ENCODE peak calls at places on chromosome 7, in seven cellular contexts. U, D, H, M, S, G and K are unnamed samples.

GRCh38 chr7:88516424-88516823 is 209.7 kb upstream of the STEAP4 start:
- DNase-seq in U (no peak), D (no peak), H (no peak), M (no peak), S (no peak), G (no peak), K (no peak)

GRCh38 chr7:117949232-117949631 is 76.0 kb upstream of the CTTNBP2 start:
- DNase-seq in U (no peak), D (no peak), H (no peak), M (no peak), S (peak; percentile 13), G (no peak), K (no peak)

GRCh38 chr7:110839866-110840265 is 251.1 kb upstream of the LRRN3 start:
- DNase-seq in U (peak; percentile 27), D (no peak), H (peak; percentile 28), M (peak; percentile 25), S (peak; percentile 8), G (no peak), K (no peak)

GRCh38 chr7:137846588-137847417 is at the start of gene DGKI:
- DNase-seq in U (no peak), D (peak; percentile 20), H (peak; percentile 82), M (no peak), S (no peak), G (peak; percentile 76), K (no peak)

GRCh38 chr7:22452142-22452763 is 47.7 kb downstream of the STEAP1B start:
- DNase-seq in U (peak; percentile 62), D (peak; percentile 57), H (peak; percentile 81), M (peak; percentile 51), S (peak; percentile 12), G (no peak), K (peak; percentile 43)

GRCh38 chr7:142714375-142714774 is 34.9 kb upstream of the PRSS1 start:
- DNase-seq in U (no peak), D (no peak), H (no peak), M (peak; percentile 91), S (no peak), G (no peak), K (no peak)

GRCh38 chr7:19919156-19920085 is 146.0 kb upstream of the TMEM196 start:
- DNase-seq in U (no peak), D (no peak), H (no peak), M (peak; percentile 80), S (peak; percentile 12), G (no peak), K (no peak)

GRCh38 chr7:88268858-88269257 is 37.8 kb downstream of the STEAP4 start:
- DNase-seq in U (no peak), D (no peak), H (no peak), M (no peak), S (no peak), G (no peak), K (no peak)

GRCh38 chr7:93882481-93882880 is 8.1 kb downstream of the TFPI2 start:
- DNase-seq in U (no peak), D (no peak), H (no peak), M (no peak), S (no peak), G (no peak), K (no peak)

GRCh38 chr7:4837814-4838625 is 23.8 kb downstream of the PAPOLB start:
- DNase-seq in U (no peak), D (peak; percentile 58), H (peak; percentile 82), M (no peak), S (no peak), G (no peak), K (no peak)

GRCh38 chr7:123633553-123633952 is 22.1 kb upstream of the LMOD2 start:
- DNase-seq in U (no peak), D (no peak), H (no peak), M (peak; percentile 93), S (peak; percentile 77), G (no peak), K (no peak)

GRCh38 chr7:157635148-157635500 is 298.3 kb downstream of the DNAJB6 start:
- DNase-seq in U (no peak), D (no peak), H (no peak), M (no peak), S (no peak), G (no peak), K (no peak)

GRCh38 chr7:110129159-110129558 is 961.8 kb upstream of the LRRN3 start:
- DNase-seq in U (no peak), D (no peak), H (no peak), M (no peak), S (no peak), G (no peak), K (no peak)

GRCh38 chr7:49775949-49776443 is 2.6 kb downstream of the VWC2 start:
- DNase-seq in U (no peak), D (peak; percentile 25), H (no peak), M (no peak), S (no peak), G (no peak), K (no peak)

GRCh38 chr7:30934225-30934624 is 22.6 kb downstream of the AQP1 start:
- DNase-seq in U (no peak), D (no peak), H (no peak), M (no peak), S (no peak), G (peak; percentile 37), K (no peak)

GRCh38 chr7:132398253-132398913 is 177.9 kb downstream of the PLXNA4 start:
- DNase-seq in U (no peak), D (no peak), H (no peak), M (no peak), S (no peak), G (no peak), K (no peak)
- H3K4me1 ChIP-seq in U (peaks cover 31% of the 10 kb centered on the region), D (peaks cover 36% of the 10 kb centered on the region), H (peaks cover 7% of the 10 kb centered on the region), M (no peaks in the 10 kb centered on the region), S (peaks cover 12% of the 10 kb centered on the region), G (no peaks in the 10 kb centered on the region), K (no peaks in the 10 kb centered on the region)

GRCh38 chr7:99621271-99621670 is 4.5 kb downstream of the ZSCAN25 start:
- DNase-seq in U (no peak), D (no peak), H (no peak), M (no peak), S (no peak), G (no peak), K (no peak)
- H3K4me1 ChIP-seq in U (peaks cover 10% of the 10 kb centered on the region), D (peaks cover 20% of the 10 kb centered on the region), H (peaks cover 6% of the 10 kb centered on the region), M (peaks cover 9% of the 10 kb centered on the region), S (peaks cover 8% of the 10 kb centered on the region), G (peaks cover 7% of the 10 kb centered on the region), K (peaks cover 6% of the 10 kb centered on the region)

DNA sequence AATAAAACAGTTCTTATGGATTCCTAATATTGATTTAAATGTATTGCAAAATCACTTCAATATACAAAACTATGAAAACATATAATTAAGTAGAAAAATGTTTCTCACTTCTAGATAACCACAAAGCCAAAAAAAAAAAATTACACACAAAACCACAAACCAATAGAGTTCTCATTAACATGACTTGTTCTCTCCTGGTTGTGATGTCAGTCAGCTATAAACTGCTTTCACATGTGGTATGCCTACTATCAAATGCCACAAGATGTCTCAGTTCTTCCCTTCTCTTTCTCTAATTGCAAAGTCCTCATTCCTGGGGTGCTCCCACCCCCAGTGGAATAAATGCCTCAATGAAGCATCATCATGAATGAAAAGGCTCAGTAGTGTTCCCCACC is 16.6 kb downstream of the GNAI1 start:
- DNase-seq in U (no peak), D (no peak), H (no peak), M (no peak), S (peak; percentile 92), G (no peak), K (no peak)
- H3K4me1 ChIP-seq in U (no peaks in the 10 kb centered on the region), D (peaks cover 20% of the 10 kb centered on the region), H (peaks cover 13% of the 10 kb centered on the region), M (no peaks in the 10 kb centered on the region), S (peaks cover 7% of the 10 kb centered on the region), G (no peaks in the 10 kb centered on the region), K (no peaks in the 10 kb centered on the region)

GRCh38 chr7:150992051-150992640 is 1.3 kb downstream of the NOS3 start:
- DNase-seq in U (no peak), D (no peak), H (no peak), M (no peak), S (no peak), G (no peak), K (no peak)

GRCh38 chr7:150988230-150989226 is 2.3 kb upstream of the NOS3 start:
- DNase-seq in U (peak; percentile 83), D (peak; percentile 77), H (peak; percentile 84), M (peak; percentile 87), S (no peak), G (peak; percentile 90), K (no peak)

GRCh38 chr7:150992833-150993302 is 2.1 kb downstream of the NOS3 start:
- DNase-seq in U (peak; percentile 74), D (no peak), H (peak; percentile 93), M (peak; percentile 84), S (no peak), G (peak; percentile 86), K (no peak)

GRCh38 chr7:150989456-150989855 is 1.4 kb upstream of the NOS3 start:
- DNase-seq in U (no peak), D (no peak), H (no peak), M (no peak), S (no peak), G (no peak), K (no peak)

GRCh38 chr7:150990416-150991186 is at the start of gene NOS3:
- DNase-seq in U (no peak), D (no peak), H (no peak), M (no peak), S (no peak), G (no peak), K (no peak)
- H3K4me1 ChIP-seq in U (peaks cover 34% of the 10 kb centered on the region), D (peaks cover 43% of the 10 kb centered on the region), H (peaks cover 23% of the 10 kb centered on the region), M (peaks cover 38% of the 10 kb centered on the region), S (no peaks in the 10 kb centered on the region), G (no peaks in the 10 kb centered on the region), K (no peaks in the 10 kb centered on the region)

DNA sequence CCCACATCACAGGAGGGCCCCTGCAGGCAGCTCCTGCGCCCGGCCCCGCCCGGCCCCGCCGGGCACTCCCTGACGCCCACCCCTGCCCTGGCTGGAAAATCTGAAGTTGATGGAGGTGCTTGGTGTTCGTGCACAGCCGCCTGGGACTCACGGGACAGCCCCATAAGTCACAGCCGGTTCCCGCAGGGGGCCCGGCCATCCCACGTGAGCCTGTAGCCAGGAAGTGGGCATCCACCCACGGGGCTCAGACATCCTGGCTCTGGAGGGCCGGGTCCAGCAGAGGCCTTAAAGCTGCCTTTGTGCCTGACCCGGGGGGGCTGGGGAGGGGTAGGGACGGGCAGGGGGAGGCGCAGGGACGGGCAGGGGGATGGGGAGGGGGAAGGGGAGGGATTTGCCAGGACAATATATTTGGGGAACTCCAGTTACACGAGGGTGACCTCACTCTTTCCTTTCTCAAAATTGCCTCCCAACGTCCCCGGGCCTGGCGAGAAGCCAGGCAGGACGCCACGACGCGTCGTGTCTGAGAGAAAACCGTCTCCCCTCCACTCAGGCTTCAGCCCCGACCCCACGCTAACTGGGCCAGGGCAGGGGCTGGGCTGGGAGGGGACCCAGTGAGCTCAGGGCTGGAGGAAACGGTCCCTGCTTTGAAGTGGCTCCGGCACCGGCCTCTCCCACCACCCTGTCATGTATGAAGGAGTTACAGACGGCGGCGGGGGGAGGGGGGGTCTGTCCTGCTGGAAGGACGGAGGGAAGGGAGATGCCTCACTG is 82.1 kb upstream of the PDGFA start:
- DNase-seq in U (peak; percentile 70), D (peak; percentile 51), H (no peak), M (peak; percentile 49), S (no peak), G (peak; percentile 90), K (no peak)
- H3K4me1 ChIP-seq in U (peaks cover 26% of the 10 kb centered on the region), D (peaks cover 52% of the 10 kb centered on the region), H (no peaks in the 10 kb centered on the region), M (peaks cover 42% of the 10 kb centered on the region), S (peaks cover 40% of the 10 kb centered on the region), G (no peaks in the 10 kb centered on the region), K (no peaks in the 10 kb centered on the region)

DNA sequence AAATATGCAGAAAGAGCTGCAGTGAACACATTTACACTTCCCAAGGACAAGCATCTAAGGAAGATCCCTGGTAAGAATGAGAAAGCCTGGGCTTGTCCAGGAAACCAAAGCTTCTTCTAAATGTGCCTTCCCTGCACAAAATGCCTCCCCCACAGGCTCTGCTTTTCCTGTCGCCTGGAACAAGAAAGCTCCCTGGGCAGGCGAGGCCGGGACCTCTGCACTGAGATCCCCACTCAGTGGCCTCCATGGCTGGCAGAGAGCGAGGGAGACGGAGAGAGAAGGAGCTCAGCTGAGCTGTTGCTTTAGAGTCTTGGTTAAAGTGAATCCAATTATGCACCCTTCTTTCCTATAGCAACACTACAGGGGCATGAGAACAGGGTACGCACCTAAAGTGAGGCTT is 75.6 kb downstream of the AMZ1 start:
- DNase-seq in U (no peak), D (no peak), H (no peak), M (no peak), S (no peak), G (no peak), K (no peak)
- H3K4me1 ChIP-seq in U (peaks cover 40% of the 10 kb centered on the region), D (peaks cover 55% of the 10 kb centered on the region), H (no peaks in the 10 kb centered on the region), M (peaks cover 12% of the 10 kb centered on the region), S (peaks cover 28% of the 10 kb centered on the region), G (peaks cover 11% of the 10 kb centered on the region), K (no peaks in the 10 kb centered on the region)